ENCODE peak calls at places on chromosomes 2 and 18, in ten cellular contexts. S, T, P, H, L, M, K, N, X and Z are unnamed samples.

GRCh38 chr2:86186431-86186830 is 8.8 kb downstream of the IMMT start:
- DNase-seq in S (no peak), T (no peak), P (no peak), H (no peak), L (no peak), M (no peak), K (no peak), N (no peak), X (no peak), Z (no peak)

GRCh38 chr2:135590594-135591290 is 59.5 kb downstream of the R3HDM1 start:
- DNase-seq in S (no peak), T (no peak), P (no peak), H (no peak), L (no peak), M (no peak), K (no peak), N (no peak), X (no peak), Z (no peak)

GRCh38 chr2:130882111-130882510 is 45.4 kb downstream of the ARHGEF4 start:
- DNase-seq in S (no peak), T (no peak), P (no peak), H (no peak), L (no peak), M (no peak), K (no peak), N (no peak), X (no peak), Z (peak; percentile 52)

GRCh38 chr2:105261061-105261460 is 19.5 kb downstream of the GPR45 start:
- DNase-seq in S (no peak), T (peak; percentile 78), P (no peak), H (no peak), L (peak; percentile 71), M (no peak), K (no peak), N (no peak), X (no peak), Z (peak; percentile 92)

GRCh38 chr2:64659252-64659651 is 5.5 kb upstream of the SERTAD2 start:
- DNase-seq in S (no peak), T (no peak), P (no peak), H (no peak), L (no peak), M (no peak), K (no peak), N (no peak), X (no peak), Z (no peak)

GRCh38 chr18:56068030-56068671 is 480.2 kb upstream of the TCF4 start:
- DNase-seq in S (no peak), T (peak; percentile 60), P (no peak), H (no peak), L (peak; percentile 39), M (no peak), K (no peak), N (no peak), X (peak; percentile 22), Z (peak; percentile 67)

GRCh38 chr2:191023235-191023679 is 9.3 kb upstream of the STAT1 start:
- DNase-seq in S (no peak), T (no peak), P (no peak), H (no peak), L (no peak), M (no peak), K (no peak), N (no peak), X (no peak), Z (no peak)

GRCh38 chr2:15943378-15943851 is 3.1 kb downstream of the MYCN start:
- DNase-seq in S (peak; percentile 69), T (no peak), P (peak; percentile 81), H (no peak), L (no peak), M (peak; percentile 32), K (no peak), N (peak; percentile 56), X (no peak), Z (no peak)

GRCh38 chr2:86238354-86238753 is 39.1 kb downstream of the MRPL35 start:
- DNase-seq in S (no peak), T (no peak), P (no peak), H (peak; percentile 41), L (no peak), M (peak; percentile 48), K (no peak), N (no peak), X (no peak), Z (no peak)

GRCh38 chr2:237864030-237864931 is 4.9 kb downstream of the RAMP1 start:
- DNase-seq in S (no peak), T (no peak), P (no peak), H (no peak), L (no peak), M (no peak), K (no peak), N (no peak), X (no peak), Z (no peak)

GRCh38 chr2:10076988-10077527 is 3.2 kb downstream of the CYS1 start:
- DNase-seq in S (no peak), T (no peak), P (no peak), H (no peak), L (no peak), M (no peak), K (no peak), N (no peak), X (no peak), Z (no peak)

GRCh38 chr2:229669841-229670240 is 44.5 kb downstream of the DNER start:
- DNase-seq in S (no peak), T (no peak), P (no peak), H (no peak), L (no peak), M (no peak), K (no peak), N (no peak), X (no peak), Z (peak; percentile 45)

GRCh38 chr2:195683174-195683573 is 26.1 kb downstream of the SLC39A10 start:
- DNase-seq in S (no peak), T (peak; percentile 41), P (no peak), H (no peak), L (peak; percentile 41), M (no peak), K (no peak), N (no peak), X (no peak), Z (peak; percentile 84)

GRCh38 chr2:11395389-11395788 is 51.0 kb upstream of the ROCK2 start:
- DNase-seq in S (no peak), T (no peak), P (no peak), H (no peak), L (no peak), M (no peak), K (no peak), N (no peak), X (no peak), Z (no peak)

GRCh38 chr2:88667219-88667618 is 24.3 kb upstream of the RPIA start:
- DNase-seq in S (no peak), T (no peak), P (no peak), H (no peak), L (no peak), M (no peak), K (no peak), N (no peak), X (no peak), Z (no peak)

GRCh38 chr2:152134488-152135280 is 35.8 kb upstream of the CACNB4 start:
- DNase-seq in S (no peak), T (peak; percentile 47), P (no peak), H (no peak), L (peak; percentile 48), M (peak; percentile 33), K (no peak), N (no peak), X (no peak), Z (peak; percentile 13)

GRCh38 chr2:100271210-100271609 is 51.1 kb downstream of the LONRF2 start:
- DNase-seq in S (no peak), T (no peak), P (no peak), H (no peak), L (no peak), M (no peak), K (no peak), N (no peak), X (no peak), Z (no peak)

GRCh38 chr2:48218169-48218568 is 311.8 kb upstream of the STON1 start:
- DNase-seq in S (no peak), T (peak; percentile 26), P (no peak), H (no peak), L (no peak), M (no peak), K (no peak), N (no peak), X (no peak), Z (no peak)

GRCh38 chr18:8458546-8459215 is 150.6 kb upstream of the RAB12 start:
- DNase-seq in S (no peak), T (no peak), P (no peak), H (no peak), L (no peak), M (no peak), K (no peak), N (no peak), X (no peak), Z (no peak)

GRCh38 chr2:236582968-236583367 is 13.3 kb downstream of the ACKR3 start:
- DNase-seq in S (no peak), T (no peak), P (no peak), H (no peak), L (no peak), M (no peak), K (no peak), N (no peak), X (no peak), Z (no peak)

GRCh38 chr2:74812787-74813200 is 21.1 kb upstream of the HK2 start:
- DNase-seq in S (no peak), T (no peak), P (no peak), H (no peak), L (no peak), M (no peak), K (no peak), N (peak; percentile 64), X (no peak), Z (no peak)

GRCh38 chr2:5392658-5393057 is 299.5 kb upstream of the SOX11 start:
- DNase-seq in S (no peak), T (no peak), P (no peak), H (no peak), L (no peak), M (no peak), K (no peak), N (no peak), X (no peak), Z (no peak)

GRCh38 chr2:15069149-15069548 is 436.6 kb downstream of the LRATD1 start:
- DNase-seq in S (no peak), T (peak; percentile 62), P (no peak), H (no peak), L (no peak), M (no peak), K (no peak), N (no peak), X (no peak), Z (no peak)

GRCh38 chr2:189402932-189403331 is 38.3 kb upstream of the WDR75 start:
- DNase-seq in S (no peak), T (peak; percentile 64), P (no peak), H (no peak), L (peak; percentile 62), M (no peak), K (no peak), N (no peak), X (no peak), Z (peak; percentile 74)

GRCh38 chr2:232699110-232699509 is 2.0 kb downstream of the GIGYF2 start:
- DNase-seq in S (no peak), T (no peak), P (no peak), H (no peak), L (no peak), M (no peak), K (no peak), N (no peak), X (no peak), Z (no peak)

GRCh38 chr2:166239548-166239947 is 111.7 kb upstream of the SCN1A start:
- DNase-seq in S (no peak), T (peak; percentile 83), P (no peak), H (no peak), L (peak; percentile 95), M (no peak), K (no peak), N (no peak), X (peak; percentile 24), Z (peak; percentile 97)

GRCh38 chr2:231926180-231926741 is at the start of gene NPPC:
- DNase-seq in S (peak; percentile 76), T (peak; percentile 32), P (peak; percentile 55), H (peak; percentile 41), L (peak; percentile 15), M (peak; percentile 88), K (peak; percentile 34), N (peak; percentile 49), X (no peak), Z (peak; percentile 79)

GRCh38 chr18:79948719-79949411 is 2.6 kb downstream of the SLC66A2 start:
- DNase-seq in S (no peak), T (no peak), P (no peak), H (no peak), L (no peak), M (no peak), K (peak; percentile 8), N (no peak), X (no peak), Z (no peak)